ENCODE peak calls at places on chromosomes 13 and 19, in six cellular contexts. A, W, S, K, G and M are unnamed samples.

GRCh38 chr19:10979950-10980349 is 19.1 kb downstream of the SMARCA4 start:
- DNase-seq in A (no peak), W (no peak), S (no peak), K (no peak), G (peak), M (no peak)

GRCh38 chr19:45508931-45509691 is 1.8 kb downstream of the VASP start:
- DNase-seq in A (no peak), W (peak), S (peak), K (no peak), G (peak), M (no peak)

GRCh38 chr19:37778613-37779138 is 710 bp downstream of the ZNF573 start:
- DNase-seq in A (no peak), W (peak), S (peak), K (no peak), G (no peak), M (no peak)

GRCh38 chr19:40744554-40745401 is 5.5 kb downstream of the ACTMAP start:
- DNase-seq in A (no peak), W (peak), S (peak), K (no peak), G (no peak), M (no peak)

GRCh38 chr13:77599351-77599750 is 63.8 kb downstream of the SCEL start:
- DNase-seq in A (no peak), W (no peak), S (no peak), K (no peak), G (no peak), M (no peak)

GRCh38 chr19:53057904-53058579 is 13.5 kb downstream of the ERVV-2 start:
- DNase-seq in A (no peak), W (no peak), S (peak), K (peak), G (no peak), M (peak)

GRCh38 chr19:55454787-55455243 is 6.6 kb downstream of the ISOC2 start:
- DNase-seq in A (no peak), W (peak), S (peak), K (no peak), G (no peak), M (peak)

GRCh38 chr13:112729408-112729807 is 39.6 kb downstream of the ATP11A start:
- DNase-seq in A (no peak), W (peak), S (no peak), K (no peak), G (no peak), M (no peak)

GRCh38 chr19:11798391-11799296 is at the start of gene ZNF491:
- DNase-seq in A (no peak), W (peak), S (peak), K (peak), G (no peak), M (peak)

GRCh38 chr13:35349673-35350278 is 126.7 kb downstream of the MAB21L1 start:
- DNase-seq in A (peak), W (no peak), S (no peak), K (no peak), G (peak), M (no peak)

GRCh38 chr19:10404888-10405808 is 1.8 kb upstream of the CDC37 start:
- DNase-seq in A (no peak), W (no peak), S (peak), K (no peak), G (no peak), M (no peak)

GRCh38 chr13:49935171-49936084 is 712 bp downstream of the SPRYD7 start:
- DNase-seq in A (peak), W (peak), S (no peak), K (peak), G (no peak), M (peak)

GRCh38 chr13:40818926-40819325 is 29.5 kb downstream of the SLC25A15 start:
- DNase-seq in A (no peak), W (no peak), S (no peak), K (no peak), G (peak), M (no peak)

GRCh38 chr19:12779162-12779993 is 4.0 kb upstream of the HOOK2 start:
- DNase-seq in A (no peak), W (peak), S (peak), K (no peak), G (no peak), M (no peak)

GRCh38 chr19:38563475-38563874 is 54.3 kb downstream of the MAP4K1 start:
- DNase-seq in A (no peak), W (no peak), S (no peak), K (no peak), G (no peak), M (no peak)

GRCh38 chr13:43879323-43880181 is at the start of the genes CCDC122 and LACC1:
- DNase-seq in A (no peak), W (no peak), S (peak), K (no peak), G (no peak), M (peak)
- TF ChIP-seq JUND in A (no peak), W (no peak), S (no peak), K (no peak), G (no peak), M (no peak)

DNA sequence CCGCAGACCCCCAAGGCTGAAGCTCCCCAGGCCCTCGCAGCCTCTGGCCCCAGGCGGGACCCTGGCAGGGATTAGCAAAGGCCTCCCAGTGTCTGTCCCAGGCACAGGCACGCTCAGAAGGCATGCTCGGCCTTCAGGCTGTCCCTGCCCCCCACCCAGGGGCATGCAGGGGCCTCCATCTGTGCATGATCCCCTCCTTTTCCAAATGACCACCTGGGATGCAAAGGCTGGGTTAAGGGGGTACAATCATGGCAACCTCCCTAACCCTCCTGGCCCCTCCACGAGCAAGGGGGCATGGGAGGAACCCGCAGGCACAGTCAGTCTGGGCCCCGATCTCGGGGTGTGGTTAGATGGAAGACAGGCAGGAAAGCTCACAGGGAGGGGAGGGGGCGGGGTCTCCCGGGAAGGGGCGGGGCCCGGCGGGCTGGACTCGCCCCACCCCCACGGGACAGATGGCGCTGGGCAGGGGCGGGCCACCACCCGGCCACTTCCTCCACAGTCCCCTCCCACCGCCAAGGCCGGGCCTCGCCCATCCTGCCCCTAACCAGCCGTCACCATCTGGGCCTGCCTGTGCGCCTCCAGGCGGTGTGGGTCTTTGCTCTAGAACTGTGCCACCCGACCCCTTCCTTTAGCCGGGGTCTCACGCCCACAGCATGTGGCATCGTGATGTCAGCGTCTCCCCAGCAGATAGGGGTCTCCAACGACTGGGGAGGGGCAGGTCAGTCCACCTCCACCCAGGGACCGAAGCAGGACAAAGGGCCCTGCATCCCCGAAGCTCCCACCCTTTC is 7.0 kb upstream of the REXO1 start:
- DNase-seq in A (peak), W (peak), S (peak), K (peak), G (peak), M (peak)
- TF ChIP-seq JUND in A (no peak), W (peak), S (no peak), K (no peak), G (no peak), M (no peak)

DNA sequence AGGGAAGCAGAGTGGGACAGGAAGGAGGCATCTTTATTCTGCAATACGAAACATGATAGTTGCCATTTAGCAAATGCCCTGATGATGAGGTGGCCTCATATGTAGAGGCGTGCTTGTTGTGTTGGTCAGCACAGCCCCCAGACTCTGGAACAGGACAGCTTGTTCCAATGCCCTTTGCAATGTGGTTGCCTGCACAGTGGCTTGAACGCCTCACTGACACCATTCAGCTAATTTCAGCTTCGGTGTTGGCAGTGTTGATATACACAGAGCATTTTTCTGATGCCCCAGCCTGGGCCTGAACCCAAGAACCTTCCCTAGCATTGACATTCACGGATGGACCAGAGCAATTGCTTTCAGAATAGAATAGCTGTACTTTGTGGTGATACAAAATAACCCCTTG is 133.3 kb downstream of the HS6ST3 start:
- DNase-seq in A (no peak), W (no peak), S (no peak), K (no peak), G (no peak), M (no peak)
- TF ChIP-seq JUND in A (no peak), W (no peak), S (no peak), K (no peak), G (no peak), M (no peak)

GRCh38 chr19:47475460-47475859 is 3.8 kb upstream of the SLC8A2 start:
- DNase-seq in A (no peak), W (no peak), S (no peak), K (no peak), G (no peak), M (no peak)
- TF ChIP-seq JUND in A (no peak), W (no peak), S (no peak), K (no peak), G (no peak), M (no peak)

GRCh38 chr13:99296270-99296865 is 10.8 kb downstream of the GPR183 start:
- DNase-seq in A (no peak), W (no peak), S (no peak), K (no peak), G (no peak), M (no peak)
- TF ChIP-seq JUND in A (no peak), W (no peak), S (no peak), K (no peak), G (no peak), M (no peak)

GRCh38 chr13:94313321-94313720 is 166.2 kb downstream of the DCT start:
- DNase-seq in A (no peak), W (no peak), S (no peak), K (no peak), G (no peak), M (no peak)

GRCh38 chr13:94309997-94310842 is 169.3 kb downstream of the DCT start:
- DNase-seq in A (no peak), W (no peak), S (no peak), K (no peak), G (no peak), M (no peak)

GRCh38 chr13:94315188-94315587 is 164.3 kb downstream of the DCT start:
- DNase-seq in A (no peak), W (no peak), S (no peak), K (no peak), G (no peak), M (no peak)

GRCh38 chr13:94311893-94312292 is 167.6 kb downstream of the DCT start:
- DNase-seq in A (no peak), W (no peak), S (no peak), K (no peak), G (no peak), M (no peak)

GRCh38 chr13:94312511-94313191 is 166.8 kb downstream of the DCT start:
- DNase-seq in A (no peak), W (no peak), S (no peak), K (no peak), G (peak), M (no peak)
- TF ChIP-seq JUND in A (no peak), W (no peak), S (no peak), K (no peak), G (no peak), M (no peak)

DNA sequence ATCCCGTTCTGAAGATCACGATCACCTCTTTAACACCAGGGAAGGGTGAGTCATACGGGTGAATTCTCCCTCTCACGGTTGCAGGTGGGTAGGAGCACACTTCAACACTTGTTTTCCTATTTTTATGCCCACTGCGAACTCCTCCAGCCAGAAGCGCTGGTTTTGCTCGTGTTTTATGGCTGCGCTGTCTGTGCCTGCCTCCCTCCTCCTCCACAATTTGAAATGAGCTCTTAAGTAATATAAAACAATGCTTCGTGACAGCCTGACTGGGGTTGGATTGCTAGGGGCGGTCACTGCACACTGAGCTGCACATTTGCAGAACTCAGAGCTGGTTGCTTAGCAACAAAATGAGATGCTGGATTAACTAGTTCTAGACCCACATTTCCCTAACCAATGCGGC is 12.9 kb downstream of the CCDC70 start:
- DNase-seq in A (no peak), W (no peak), S (no peak), K (no peak), G (no peak), M (no peak)
- TF ChIP-seq JUND in A (no peak), W (no peak), S (no peak), K (no peak), G (no peak), M (no peak)

GRCh38 chr19:18716857-18717256 is 33.4 kb downstream of the CRTC1 start:
- DNase-seq in A (no peak), W (no peak), S (no peak), K (no peak), G (no peak), M (no peak)

GRCh38 chr19:18717601-18718000 is 34.1 kb downstream of the CRTC1 start:
- DNase-seq in A (no peak), W (no peak), S (no peak), K (no peak), G (no peak), M (no peak)

GRCh38 chr19:18718015-18718526 is 34.6 kb downstream of the CRTC1 start:
- DNase-seq in A (no peak), W (no peak), S (peak), K (no peak), G (no peak), M (no peak)

GRCh38 chr19:18719541-18719940 is 36.1 kb downstream of the CRTC1 start:
- DNase-seq in A (no peak), W (no peak), S (peak), K (no peak), G (no peak), M (no peak)

DNA sequence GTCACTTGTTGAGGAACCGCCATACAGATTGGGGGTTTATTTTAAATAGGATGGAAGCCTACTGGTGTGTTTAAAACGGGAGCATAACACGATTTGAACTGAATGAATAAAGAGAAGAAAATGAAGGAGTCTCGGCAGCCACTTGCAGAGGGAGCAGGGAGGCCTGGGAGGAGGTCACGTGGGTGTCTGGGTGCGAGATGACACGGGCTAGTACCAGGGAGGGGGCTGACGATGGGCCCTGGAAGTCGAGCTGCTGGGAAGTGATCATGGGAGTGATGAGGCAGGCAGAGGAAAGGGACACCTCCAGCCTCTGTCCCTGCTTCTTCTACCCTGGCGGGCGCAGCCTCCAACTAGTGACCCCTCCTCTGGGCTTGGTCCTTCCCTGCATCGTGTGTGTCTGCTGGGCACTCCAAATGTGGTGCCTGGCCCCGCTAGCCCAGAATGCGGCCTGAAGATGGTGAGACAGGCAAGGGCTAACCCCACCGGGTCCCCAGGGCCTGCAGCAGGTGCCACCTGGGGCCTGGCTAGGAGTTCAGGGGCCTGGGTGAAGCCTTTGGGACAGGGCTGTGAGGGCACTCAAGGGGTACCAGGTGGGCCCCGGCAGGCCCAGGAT is 35.5 kb downstream of the CRTC1 start:
- DNase-seq in A (no peak), W (no peak), S (no peak), K (no peak), G (no peak), M (no peak)
- TF ChIP-seq JUND in A (no peak), W (no peak), S (no peak), K (no peak), G (no peak), M (no peak)

GRCh38 chr13:45267215-45267614 is 66.4 kb upstream of the KCTD4 start:
- DNase-seq in A (no peak), W (no peak), S (no peak), K (no peak), G (no peak), M (no peak)

DNA sequence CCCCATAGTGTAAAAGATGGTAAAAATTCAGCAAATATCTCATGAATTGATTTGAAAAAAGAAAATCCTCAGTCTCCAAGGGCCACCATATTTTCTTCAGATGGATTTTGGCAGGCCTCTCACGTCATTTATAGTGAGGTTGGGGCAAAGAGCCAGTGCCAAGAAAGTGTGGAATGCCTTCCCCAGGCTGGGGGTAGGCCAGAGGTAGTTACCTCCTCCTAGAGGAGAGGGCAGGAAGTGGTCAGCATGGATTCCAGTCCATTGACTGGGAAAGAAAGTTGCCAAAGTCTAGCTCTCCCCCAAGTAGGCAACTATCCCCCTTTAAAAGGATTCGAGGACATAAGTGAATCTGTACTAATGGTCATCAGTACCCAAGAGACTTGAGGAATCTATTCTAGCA is 68.4 kb upstream of the KCTD4 start:
- DNase-seq in A (no peak), W (no peak), S (no peak), K (no peak), G (no peak), M (no peak)
- TF ChIP-seq JUND in A (no peak), W (no peak), S (no peak), K (no peak), G (no peak), M (no peak)

GRCh38 chr13:45659536-45659935 is 42.6 kb upstream of the CBY2 start:
- DNase-seq in A (no peak), W (no peak), S (no peak), K (no peak), G (no peak), M (no peak)

GRCh38 chr13:45658586-45659235 is 43.2 kb upstream of the ERICH6B start:
- DNase-seq in A (no peak), W (no peak), S (no peak), K (no peak), G (no peak), M (no peak)

DNA sequence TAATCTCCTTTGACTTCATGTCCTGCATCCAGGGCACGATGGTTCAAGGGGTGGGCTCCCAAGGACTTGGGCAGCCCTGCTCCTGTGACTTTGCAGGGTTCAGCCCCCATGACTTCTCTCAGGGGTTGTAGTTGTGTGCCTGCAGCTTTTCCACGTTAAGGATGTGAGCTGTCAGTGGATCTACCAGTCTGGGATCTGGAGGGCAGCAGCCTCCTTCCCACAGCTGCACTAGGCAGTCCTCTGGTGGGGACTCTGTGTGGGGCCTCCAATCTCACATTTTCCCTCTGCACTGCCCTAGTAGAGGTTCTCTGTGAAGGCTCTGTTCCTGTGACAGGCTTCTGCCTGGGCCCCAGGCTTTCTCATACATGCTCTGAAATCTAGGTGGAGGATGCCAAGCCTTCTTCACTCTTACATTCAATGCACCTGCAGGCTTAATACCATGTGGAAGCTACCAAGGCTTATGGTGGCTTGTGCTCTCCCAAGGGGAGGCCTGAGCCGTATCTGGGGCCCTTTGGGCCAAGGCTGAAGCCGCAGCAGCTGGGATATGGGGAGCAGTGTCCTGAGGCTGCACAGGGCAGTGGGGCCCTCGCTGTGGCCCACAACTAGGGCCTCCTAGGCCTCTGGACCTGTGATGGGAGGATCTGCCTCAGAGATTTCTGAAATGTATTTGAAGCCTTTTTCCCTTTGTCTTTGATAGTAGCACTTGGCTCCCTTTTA is 39.3 kb upstream of the ERICH6B start:
- DNase-seq in A (no peak), W (no peak), S (no peak), K (no peak), G (no peak), M (no peak)
- TF ChIP-seq JUND in A (no peak), W (no peak), S (no peak), K (no peak), G (no peak), M (no peak)